ENCODE peak calls at places on chromosome 1, in ten cellular contexts. D is iPS DF 6.9; Q is nucleus accumbens; I is NB4; Z is stimulated activated CD8-positive, alpha-beta memory T cell treated with anti-CD3 and anti-CD28 coated beads, Interleukin-4, amount 100 ng/mL, for 4 hours; N is iris pigment epithelial cell; H is astrocyte of the hippocampus; W is endothelial cell; A is T follicular helper cell; C is GM18507. R is an unnamed sample.

GRCh38 chr1:42259059-42259738 is 75.8 kb downstream of the FOXJ3 start:
- DNase-seq in C (no peak), Z (no peak), I (no peak), H (peak; percentile 75), N (peak; percentile 89), Q (no peak), W (no peak), D (no peak), A (no peak), R (peak; percentile 25)

GRCh38 chr1:201501144-201501543 is 5.8 kb downstream of the CSRP1 start:
- DNase-seq in D (no peak), I (no peak), W (no peak), H (peak; percentile 53), A (no peak), Q (no peak), N (peak; percentile 82), C (no peak), Z (no peak), R (no peak)

GRCh38 chr1:112544011-112544688 is 35.4 kb downstream of the WNT2B start:
- DNase-seq in Z (no peak), C (no peak), W (no peak), A (no peak), Q (no peak), H (peak; percentile 87), D (no peak), I (peak; percentile 38), N (peak; percentile 97), R (no peak)

GRCh38 chr1:89739844-89740216 is 81.0 kb upstream of the LRRC8D start:
- DNase-seq in Q (no peak), Z (no peak), N (no peak), C (no peak), I (no peak), A (no peak), D (no peak), W (no peak), H (no peak), R (no peak)

GRCh38 chr1:209866201-209866600 is 38.4 kb downstream of the UTP25 start:
- DNase-seq in D (no peak), N (no peak), C (no peak), H (no peak), A (no peak), Q (no peak), Z (no peak), W (no peak), I (peak; percentile 6), R (no peak)

GRCh38 chr1:45012639-45013278 is 705 bp downstream of the UROD start:
- DNase-seq in H (peak; percentile 82), I (peak; percentile 52), C (no peak), A (no peak), Z (no peak), W (peak; percentile 53), Q (no peak), N (peak; percentile 75), D (no peak), R (peak; percentile 63)

GRCh38 chr1:43329995-43330751 is 7.4 kb upstream of the MPL start:
- DNase-seq in N (peak; percentile 82), C (peak; percentile 25), H (peak; percentile 53), Z (peak; percentile 4), W (peak; percentile 32), D (no peak), Q (no peak), I (peak; percentile 95), A (no peak), R (no peak)

GRCh38 chr1:172356620-172357019 is 63.9 kb upstream of the C1orf105 start:
- DNase-seq in Q (no peak), W (no peak), I (no peak), A (no peak), N (peak; percentile 78), H (peak; percentile 37), D (no peak), Z (no peak), C (no peak), R (no peak)

GRCh38 chr1:231392380-231393131 is 29.5 kb downstream of the EGLN1 start:
- DNase-seq in I (no peak), C (no peak), H (no peak), A (no peak), Q (no peak), N (no peak), Z (no peak), D (no peak), W (no peak), R (no peak)

GRCh38 chr1:23684415-23684814 is 7.2 kb upstream of the RPL11 start:
- DNase-seq in Q (no peak), I (no peak), Z (no peak), D (no peak), W (no peak), N (no peak), C (no peak), A (no peak), H (no peak), R (no peak)

GRCh38 chr1:89758127-89758526 is 62.7 kb upstream of the LRRC8D start:
- DNase-seq in D (no peak), C (no peak), W (no peak), A (no peak), N (no peak), Z (no peak), Q (no peak), I (peak; percentile 62), H (no peak), R (no peak)

GRCh38 chr1:29502901-29503300 is 266.6 kb downstream of the PTPRU start:
- DNase-seq in A (no peak), Z (no peak), H (no peak), D (no peak), C (no peak), W (no peak), I (no peak), Q (no peak), N (no peak), R (no peak)

GRCh38 chr1:24157921-24158481 is 15.1 kb upstream of the IL22RA1 start:
- DNase-seq in W (no peak), A (no peak), Q (no peak), H (no peak), C (no peak), Z (no peak), D (no peak), N (peak; percentile 8), I (no peak), R (no peak)

GRCh38 chr1:21904725-21905520 is 32.2 kb downstream of the HSPG2 start:
- DNase-seq in A (no peak), C (no peak), N (peak; percentile 97), I (peak; percentile 77), H (peak; percentile 88), Z (peak; percentile 15), Q (no peak), W (no peak), D (no peak), R (no peak)

GRCh38 chr1:200775850-200776249 is 37.2 kb downstream of the CAMSAP2 start:
- DNase-seq in W (no peak), I (no peak), H (no peak), D (no peak), Z (no peak), Q (no peak), A (no peak), C (no peak), N (peak; percentile 17), R (no peak)

GRCh38 chr1:119912963-119913362 is 16.6 kb upstream of the ADAM30 start:
- DNase-seq in I (no peak), Q (no peak), H (no peak), W (no peak), N (no peak), D (no peak), A (no peak), Z (no peak), C (no peak), R (no peak)

GRCh38 chr1:178267646-178268094 is 173.8 kb downstream of the RASAL2 start:
- DNase-seq in I (no peak), C (no peak), N (peak; percentile 33), D (no peak), Z (no peak), Q (no peak), H (peak; percentile 43), W (peak; percentile 21), A (no peak), R (no peak)

GRCh38 chr1:211648336-211648735 is 27.1 kb downstream of the NEK2 start:
- DNase-seq in Z (no peak), A (no peak), N (peak; percentile 70), W (no peak), D (no peak), C (no peak), Q (no peak), H (peak; percentile 43), I (no peak), R (no peak)

GRCh38 chr1:24526940-24527542 is 24.4 kb downstream of the RCAN3 start:
- DNase-seq in Z (no peak), H (no peak), W (peak; percentile 23), A (peak; percentile 36), C (no peak), N (peak; percentile 24), D (no peak), Q (no peak), I (peak; percentile 43), R (no peak)

GRCh38 chr1:186492531-186493291 is 31.8 kb upstream of the PDC start:
- DNase-seq in H (peak; percentile 12), Q (no peak), Z (no peak), A (no peak), W (no peak), C (no peak), D (no peak), N (peak; percentile 70), I (no peak), R (no peak)

GRCh38 chr1:33429846-33430750 is 797 bp downstream of the PHC2 start:
- DNase-seq in W (peak; percentile 44), N (peak; percentile 38), Z (no peak), D (no peak), Q (no peak), I (peak; percentile 41), C (no peak), H (peak; percentile 68), A (no peak), R (peak; percentile 60)

GRCh38 chr1:3548156-3548893 is 63.0 kb downstream of the MEGF6 start:
- DNase-seq in D (no peak), C (no peak), W (no peak), N (peak; percentile 52), A (no peak), H (peak; percentile 90), Z (no peak), I (no peak), Q (no peak), R (no peak)

GRCh38 chr1:116139592-116140134 is 28.5 kb downstream of the MAB21L3 start:
- DNase-seq in C (no peak), I (no peak), Q (no peak), A (no peak), W (no peak), Z (no peak), D (no peak), H (no peak), N (no peak), R (no peak)

GRCh38 chr1:32893198-32894018 is 7.1 kb downstream of the HPCA start:
- DNase-seq in I (no peak), Q (no peak), A (no peak), N (peak; percentile 23), Z (no peak), C (no peak), H (peak; percentile 58), D (no peak), W (no peak), R (peak; percentile 81)

GRCh38 chr1:17874231-17874630 is 119.1 kb downstream of the ACTL8 start:
- DNase-seq in W (no peak), I (no peak), H (peak; percentile 88), A (no peak), D (no peak), Q (no peak), C (no peak), N (peak; percentile 91), Z (no peak), R (no peak)

GRCh38 chr1:15154480-15155036 is 1.0 kb downstream of the TMEM51 start:
- DNase-seq in A (no peak), I (no peak), N (peak; percentile 41), Q (no peak), Z (no peak), W (peak; percentile 59), C (no peak), D (no peak), H (peak; percentile 50), R (no peak)